ENCODE peak calls at places on chromosome 13, in six cellular contexts. One of them, this sample, is unnamed.

GRCh38 chr13:98370806-98371553 is 193.9 kb upstream of the RNF113B start:
- DNase-seq in activated naive CD4-positive, alpha-beta T cell: no peak
- DNase-seq in brain pericyte: peak
- DNase-seq in kidney tubule cell: peak
- DNase-seq in psoas muscle: no peak
- DNase-seq in A172: no peak
- DNase-seq in this sample: no peak

GRCh38 chr13:93254775-93255174 is 28.2 kb downstream of the GPC6 start:
- DNase-seq in psoas muscle: no peak
- DNase-seq in A172: no peak
- DNase-seq in activated naive CD4-positive, alpha-beta T cell: no peak
- DNase-seq in brain pericyte: no peak
- DNase-seq in kidney tubule cell: peak
- DNase-seq in this sample: no peak

GRCh38 chr13:67231481-67231940 is 1.4 kb upstream of the PCDH9 start:
- DNase-seq in activated naive CD4-positive, alpha-beta T cell: no peak
- DNase-seq in A172: no peak
- DNase-seq in kidney tubule cell: no peak
- DNase-seq in psoas muscle: no peak
- DNase-seq in brain pericyte: no peak
- DNase-seq in this sample: no peak

GRCh38 chr13:26719356-26719945 is 41.1 kb downstream of the GPR12 start:
- DNase-seq in brain pericyte: no peak
- DNase-seq in psoas muscle: no peak
- DNase-seq in activated naive CD4-positive, alpha-beta T cell: no peak
- DNase-seq in kidney tubule cell: no peak
- DNase-seq in A172: peak
- DNase-seq in this sample: no peak

GRCh38 chr13:82176761-82177160 is 1705.5 kb downstream of the SLITRK1 start:
- DNase-seq in A172: no peak
- DNase-seq in brain pericyte: no peak
- DNase-seq in psoas muscle: no peak
- DNase-seq in activated naive CD4-positive, alpha-beta T cell: no peak
- DNase-seq in kidney tubule cell: no peak
- DNase-seq in this sample: no peak

GRCh38 chr13:101529419-101529818 is 76.9 kb downstream of the ITGBL1 start:
- DNase-seq in A172: peak
- DNase-seq in psoas muscle: no peak
- DNase-seq in brain pericyte: peak
- DNase-seq in kidney tubule cell: peak
- DNase-seq in activated naive CD4-positive, alpha-beta T cell: no peak
- DNase-seq in this sample: no peak

GRCh38 chr13:51559916-51560315 is 24.3 kb upstream of the WDFY2 start:
- DNase-seq in kidney tubule cell: no peak
- DNase-seq in brain pericyte: no peak
- DNase-seq in A172: no peak
- DNase-seq in activated naive CD4-positive, alpha-beta T cell: no peak
- DNase-seq in psoas muscle: no peak
- DNase-seq in this sample: no peak

GRCh38 chr13:42865703-42866102 is 84.3 kb downstream of the FAM216B start:
- DNase-seq in A172: no peak
- DNase-seq in activated naive CD4-positive, alpha-beta T cell: no peak
- DNase-seq in kidney tubule cell: no peak
- DNase-seq in brain pericyte: no peak
- DNase-seq in psoas muscle: no peak
- DNase-seq in this sample: no peak

GRCh38 chr13:59038824-59039223 is 1124.9 kb downstream of the DIAPH3 start:
- DNase-seq in psoas muscle: no peak
- DNase-seq in brain pericyte: peak
- DNase-seq in A172: peak
- DNase-seq in kidney tubule cell: peak
- DNase-seq in activated naive CD4-positive, alpha-beta T cell: no peak
- DNase-seq in this sample: no peak

GRCh38 chr13:91017669-91018053 is 329.8 kb upstream of the MIR17HG start:
- DNase-seq in psoas muscle: no peak
- DNase-seq in A172: peak
- DNase-seq in kidney tubule cell: peak
- DNase-seq in brain pericyte: no peak
- DNase-seq in activated naive CD4-positive, alpha-beta T cell: no peak
- DNase-seq in this sample: no peak

GRCh38 chr13:40370662-40371061 is 295.8 kb downstream of the FOXO1 start:
- DNase-seq in brain pericyte: no peak
- DNase-seq in activated naive CD4-positive, alpha-beta T cell: no peak
- DNase-seq in A172: no peak
- DNase-seq in psoas muscle: no peak
- DNase-seq in kidney tubule cell: no peak
- DNase-seq in this sample: no peak

GRCh38 chr13:23159205-23159586 is 21.6 kb upstream of the SGCG start:
- DNase-seq in activated naive CD4-positive, alpha-beta T cell: no peak
- DNase-seq in brain pericyte: no peak
- DNase-seq in A172: no peak
- DNase-seq in kidney tubule cell: peak
- DNase-seq in psoas muscle: peak
- DNase-seq in this sample: peak

GRCh38 chr13:101289764-101290163 is 126.5 kb downstream of the NALCN start:
- DNase-seq in brain pericyte: no peak
- DNase-seq in kidney tubule cell: peak
- DNase-seq in activated naive CD4-positive, alpha-beta T cell: no peak
- DNase-seq in A172: peak
- DNase-seq in psoas muscle: no peak
- DNase-seq in this sample: no peak

GRCh38 chr13:31090921-31091624 is 70.6 kb downstream of the HSPH1 start:
- DNase-seq in psoas muscle: no peak
- DNase-seq in A172: no peak
- DNase-seq in kidney tubule cell: no peak
- DNase-seq in activated naive CD4-positive, alpha-beta T cell: no peak
- DNase-seq in brain pericyte: no peak
- DNase-seq in this sample: no peak

GRCh38 chr13:113996081-113996911 is 22.4 kb upstream of the C13orf46 start:
- DNase-seq in psoas muscle: peak
- DNase-seq in brain pericyte: no peak
- DNase-seq in kidney tubule cell: no peak
- DNase-seq in activated naive CD4-positive, alpha-beta T cell: no peak
- DNase-seq in A172: no peak
- DNase-seq in this sample: peak

GRCh38 chr13:107476068-107476467 is 739.3 kb downstream of the LIG4 start:
- DNase-seq in brain pericyte: no peak
- DNase-seq in psoas muscle: no peak
- DNase-seq in kidney tubule cell: no peak
- DNase-seq in A172: no peak
- DNase-seq in activated naive CD4-positive, alpha-beta T cell: no peak
- DNase-seq in this sample: no peak

GRCh38 chr13:28429096-28429495 is 65.8 kb downstream of the FLT1 start:
- DNase-seq in A172: no peak
- DNase-seq in brain pericyte: no peak
- DNase-seq in activated naive CD4-positive, alpha-beta T cell: no peak
- DNase-seq in psoas muscle: no peak
- DNase-seq in kidney tubule cell: no peak
- DNase-seq in this sample: no peak

GRCh38 chr13:33204130-33204927 is 81.2 kb downstream of the STARD13 start:
- DNase-seq in psoas muscle: peak
- DNase-seq in activated naive CD4-positive, alpha-beta T cell: no peak
- DNase-seq in kidney tubule cell: no peak
- DNase-seq in A172: no peak
- DNase-seq in brain pericyte: peak
- DNase-seq in this sample: no peak

GRCh38 chr13:39875111-39875510 is 219.6 kb downstream of the COG6 start:
- DNase-seq in brain pericyte: no peak
- DNase-seq in kidney tubule cell: no peak
- DNase-seq in A172: no peak
- DNase-seq in psoas muscle: no peak
- DNase-seq in activated naive CD4-positive, alpha-beta T cell: no peak
- DNase-seq in this sample: no peak

GRCh38 chr13:101231751-101232428 is 184.4 kb downstream of the NALCN start:
- DNase-seq in A172: peak
- DNase-seq in kidney tubule cell: no peak
- DNase-seq in psoas muscle: no peak
- DNase-seq in activated naive CD4-positive, alpha-beta T cell: no peak
- DNase-seq in brain pericyte: no peak
- DNase-seq in this sample: no peak

GRCh38 chr13:51044023-51044665 is 66.9 kb downstream of the C13orf42 start:
- DNase-seq in A172: no peak
- DNase-seq in brain pericyte: no peak
- DNase-seq in kidney tubule cell: no peak
- DNase-seq in psoas muscle: no peak
- DNase-seq in activated naive CD4-positive, alpha-beta T cell: no peak
- DNase-seq in this sample: no peak

GRCh38 chr13:72403396-72404010 is 323.9 kb downstream of the MZT1 start:
- DNase-seq in psoas muscle: no peak
- DNase-seq in brain pericyte: no peak
- DNase-seq in kidney tubule cell: peak
- DNase-seq in A172: no peak
- DNase-seq in activated naive CD4-positive, alpha-beta T cell: no peak
- DNase-seq in this sample: no peak

GRCh38 chr13:97574926-97575325 is 141.0 kb downstream of the RAP2A start:
- DNase-seq in kidney tubule cell: peak
- DNase-seq in activated naive CD4-positive, alpha-beta T cell: no peak
- DNase-seq in A172: peak
- DNase-seq in psoas muscle: no peak
- DNase-seq in brain pericyte: no peak
- DNase-seq in this sample: no peak

GRCh38 chr13:88601949-88602348 is 930.8 kb downstream of the SLITRK5 start:
- DNase-seq in psoas muscle: no peak
- DNase-seq in activated naive CD4-positive, alpha-beta T cell: no peak
- DNase-seq in kidney tubule cell: no peak
- DNase-seq in brain pericyte: no peak
- DNase-seq in A172: no peak
- DNase-seq in this sample: no peak

GRCh38 chr13:82298110-82298509 is 1584.2 kb downstream of the SLITRK1 start:
- DNase-seq in brain pericyte: no peak
- DNase-seq in psoas muscle: no peak
- DNase-seq in A172: no peak
- DNase-seq in kidney tubule cell: no peak
- DNase-seq in activated naive CD4-positive, alpha-beta T cell: no peak
- DNase-seq in this sample: no peak

GRCh38 chr13:30731658-30732390 is 3.5 kb upstream of the ALOX5AP start:
- DNase-seq in kidney tubule cell: no peak
- DNase-seq in brain pericyte: no peak
- DNase-seq in activated naive CD4-positive, alpha-beta T cell: no peak
- DNase-seq in A172: no peak
- DNase-seq in psoas muscle: peak
- DNase-seq in this sample: no peak

GRCh38 chr13:74061939-74062595 is 72.1 kb downstream of the KLF12 start:
- DNase-seq in psoas muscle: no peak
- DNase-seq in kidney tubule cell: no peak
- DNase-seq in brain pericyte: no peak
- DNase-seq in activated naive CD4-positive, alpha-beta T cell: no peak
- DNase-seq in A172: peak
- DNase-seq in this sample: no peak

GRCh38 chr13:95627590-95627989 is 16.9 kb downstream of the DZIP1 start:
- DNase-seq in psoas muscle: no peak
- DNase-seq in activated naive CD4-positive, alpha-beta T cell: no peak
- DNase-seq in brain pericyte: no peak
- DNase-seq in kidney tubule cell: no peak
- DNase-seq in A172: no peak
- DNase-seq in this sample: no peak

GRCh38 chr13:106384516-106384915 is 150.9 kb downstream of the EFNB2 start:
- DNase-seq in activated naive CD4-positive, alpha-beta T cell: no peak
- DNase-seq in psoas muscle: no peak
- DNase-seq in brain pericyte: no peak
- DNase-seq in A172: no peak
- DNase-seq in kidney tubule cell: no peak
- DNase-seq in this sample: no peak

GRCh38 chr13:105341256-105341655 is 1194.2 kb downstream of the EFNB2 start:
- DNase-seq in brain pericyte: no peak
- DNase-seq in activated naive CD4-positive, alpha-beta T cell: no peak
- DNase-seq in kidney tubule cell: no peak
- DNase-seq in A172: no peak
- DNase-seq in psoas muscle: no peak
- DNase-seq in this sample: no peak

GRCh38 chr13:105446197-105446596 is 1089.3 kb downstream of the EFNB2 start:
- DNase-seq in activated naive CD4-positive, alpha-beta T cell: no peak
- DNase-seq in A172: no peak
- DNase-seq in psoas muscle: no peak
- DNase-seq in kidney tubule cell: peak
- DNase-seq in brain pericyte: no peak
- DNase-seq in this sample: no peak

GRCh38 chr13:36806102-36806501 is 12.9 kb upstream of the RFXAP start:
- DNase-seq in kidney tubule cell: peak
- DNase-seq in psoas muscle: no peak
- DNase-seq in activated naive CD4-positive, alpha-beta T cell: no peak
- DNase-seq in brain pericyte: no peak
- DNase-seq in A172: no peak
- DNase-seq in this sample: no peak

GRCh38 chr13:60369242-60369641 is 27.8 kb upstream of the TDRD3 start:
- DNase-seq in A172: no peak
- DNase-seq in activated naive CD4-positive, alpha-beta T cell: no peak
- DNase-seq in kidney tubule cell: peak
- DNase-seq in psoas muscle: no peak
- DNase-seq in brain pericyte: no peak
- DNase-seq in this sample: no peak

This sample was measured in lower lobe of right lung.